ENCODE peak calls at places on chromosomes 2 and 18, in seven cellular contexts. One of them, this sample, is unnamed.

GRCh38 chr2:100161940-100162620 is 19.7 kb upstream of the AFF3 start:
- DNase-seq in IMR-90: no peak
- DNase-seq in mesenchymal stem cell: no peak
- DNase-seq in mesendoderm: no peak
- DNase-seq in H9: no peak
- DNase-seq in trophoblast cell: no peak
- DNase-seq in H1: no peak
- DNase-seq in this sample: no peak

GRCh38 chr18:50614838-50615237 is 55.0 kb downstream of the MAPK4 start:
- DNase-seq in IMR-90: no peak
- DNase-seq in mesenchymal stem cell: no peak
- DNase-seq in mesendoderm: no peak
- DNase-seq in H9: no peak
- DNase-seq in trophoblast cell: peak
- DNase-seq in H1: no peak
- DNase-seq in this sample: no peak

GRCh38 chr2:70926042-70926441 is 9.7 kb upstream of the ATP6V1B1 start:
- DNase-seq in IMR-90: no peak
- DNase-seq in mesenchymal stem cell: no peak
- DNase-seq in mesendoderm: no peak
- DNase-seq in H9: peak
- DNase-seq in trophoblast cell: no peak
- DNase-seq in H1: no peak
- DNase-seq in this sample: no peak

GRCh38 chr2:167771628-167772027 is 475.8 kb downstream of the STK39 start:
- DNase-seq in IMR-90: no peak
- DNase-seq in mesenchymal stem cell: no peak
- DNase-seq in mesendoderm: no peak
- DNase-seq in H9: no peak
- DNase-seq in trophoblast cell: no peak
- DNase-seq in H1: no peak
- DNase-seq in this sample: no peak

GRCh38 chr18:33579147-33579867 is 1.3 kb downstream of the ASXL3 start:
- DNase-seq in IMR-90: no peak
- DNase-seq in mesenchymal stem cell: no peak
- DNase-seq in mesendoderm: no peak
- DNase-seq in H9: no peak
- DNase-seq in trophoblast cell: no peak
- DNase-seq in H1: no peak
- DNase-seq in this sample: peak

GRCh38 chr18:9475643-9476580 is 599 bp downstream of the RALBP1 start:
- DNase-seq in IMR-90: peak
- DNase-seq in mesenchymal stem cell: peak
- DNase-seq in mesendoderm: peak
- DNase-seq in H9: no peak
- DNase-seq in trophoblast cell: peak
- DNase-seq in H1: no peak
- DNase-seq in this sample: no peak

GRCh38 chr18:6645246-6645645 is 84.3 kb upstream of the ARHGAP28 start:
- DNase-seq in IMR-90: no peak
- DNase-seq in mesenchymal stem cell: no peak
- DNase-seq in mesendoderm: peak
- DNase-seq in H9: no peak
- DNase-seq in trophoblast cell: no peak
- DNase-seq in H1: no peak
- DNase-seq in this sample: no peak

GRCh38 chr2:179234658-179235240 is 29.9 kb downstream of the SESTD1 start:
- DNase-seq in IMR-90: no peak
- DNase-seq in mesenchymal stem cell: no peak
- DNase-seq in mesendoderm: no peak
- DNase-seq in H9: no peak
- DNase-seq in trophoblast cell: no peak
- DNase-seq in H1: no peak
- DNase-seq in this sample: no peak

GRCh38 chr2:200662727-200663126 is 76.9 kb downstream of the AOX1 start:
- DNase-seq in IMR-90: peak
- DNase-seq in mesenchymal stem cell: peak
- DNase-seq in mesendoderm: peak
- DNase-seq in H9: no peak
- DNase-seq in trophoblast cell: peak
- DNase-seq in H1: no peak
- DNase-seq in this sample: no peak

GRCh38 chr2:154614906-154615305 is 83.6 kb upstream of the KCNJ3 start:
- DNase-seq in IMR-90: no peak
- DNase-seq in mesenchymal stem cell: no peak
- DNase-seq in mesendoderm: no peak
- DNase-seq in H9: no peak
- DNase-seq in trophoblast cell: no peak
- DNase-seq in H1: no peak
- DNase-seq in this sample: no peak

GRCh38 chr2:96832751-96833507 is 10.9 kb downstream of the ANKRD23 start:
- DNase-seq in IMR-90: peak
- DNase-seq in mesenchymal stem cell: peak
- DNase-seq in mesendoderm: peak
- DNase-seq in H9: peak
- DNase-seq in trophoblast cell: peak
- DNase-seq in H1: no peak
- DNase-seq in this sample: peak

GRCh38 chr18:61948196-61948800 is 55.5 kb upstream of the RNF152 start:
- DNase-seq in IMR-90: peak
- DNase-seq in mesenchymal stem cell: peak
- DNase-seq in mesendoderm: no peak
- DNase-seq in H9: no peak
- DNase-seq in trophoblast cell: no peak
- DNase-seq in H1: no peak
- DNase-seq in this sample: peak

GRCh38 chr2:20164734-20165242 is 60.1 kb downstream of the SDC1 start:
- DNase-seq in IMR-90: peak
- DNase-seq in mesenchymal stem cell: peak
- DNase-seq in mesendoderm: no peak
- DNase-seq in H9: no peak
- DNase-seq in trophoblast cell: no peak
- DNase-seq in H1: no peak
- DNase-seq in this sample: no peak

GRCh38 chr18:55657572-55658331 is 69.8 kb upstream of the TCF4 start:
- DNase-seq in IMR-90: no peak
- DNase-seq in mesenchymal stem cell: no peak
- DNase-seq in mesendoderm: no peak
- DNase-seq in H9: no peak
- DNase-seq in trophoblast cell: no peak
- DNase-seq in H1: no peak
- DNase-seq in this sample: no peak

GRCh38 chr2:75403991-75404428 is 156.7 kb downstream of the EVA1A start:
- DNase-seq in IMR-90: peak
- DNase-seq in mesenchymal stem cell: peak
- DNase-seq in mesendoderm: peak
- DNase-seq in H9: peak
- DNase-seq in trophoblast cell: peak
- DNase-seq in H1: peak
- DNase-seq in this sample: peak

GRCh38 chr2:96537066-96537733 is 648 bp downstream of the ARID5A start:
- DNase-seq in IMR-90: peak
- DNase-seq in mesenchymal stem cell: peak
- DNase-seq in mesendoderm: peak
- DNase-seq in H9: no peak
- DNase-seq in trophoblast cell: peak
- DNase-seq in H1: no peak
- DNase-seq in this sample: peak

GRCh38 chr2:220533485-220533884 is 906.1 kb downstream of the SLC4A3 start:
- DNase-seq in IMR-90: peak
- DNase-seq in mesenchymal stem cell: peak
- DNase-seq in mesendoderm: peak
- DNase-seq in H9: peak
- DNase-seq in trophoblast cell: peak
- DNase-seq in H1: no peak
- DNase-seq in this sample: no peak

GRCh38 chr2:177328056-177328455 is 63.5 kb upstream of the NFE2L2 start:
- DNase-seq in IMR-90: peak
- DNase-seq in mesenchymal stem cell: no peak
- DNase-seq in mesendoderm: no peak
- DNase-seq in H9: no peak
- DNase-seq in trophoblast cell: peak
- DNase-seq in H1: no peak
- DNase-seq in this sample: no peak

GRCh38 chr2:177327065-177327464 is 62.5 kb upstream of the NFE2L2 start:
- DNase-seq in IMR-90: no peak
- DNase-seq in mesenchymal stem cell: no peak
- DNase-seq in mesendoderm: no peak
- DNase-seq in H9: no peak
- DNase-seq in trophoblast cell: no peak
- DNase-seq in H1: no peak
- DNase-seq in this sample: no peak

GRCh38 chr2:177325554-177325953 is 61.0 kb upstream of the NFE2L2 start:
- DNase-seq in IMR-90: no peak
- DNase-seq in mesenchymal stem cell: peak
- DNase-seq in mesendoderm: no peak
- DNase-seq in H9: no peak
- DNase-seq in trophoblast cell: peak
- DNase-seq in H1: no peak
- DNase-seq in this sample: no peak

GRCh38 chr2:177326005-177326404 is 61.5 kb upstream of the NFE2L2 start:
- DNase-seq in IMR-90: no peak
- DNase-seq in mesenchymal stem cell: peak
- DNase-seq in mesendoderm: no peak
- DNase-seq in H9: no peak
- DNase-seq in trophoblast cell: no peak
- DNase-seq in H1: no peak
- DNase-seq in this sample: no peak

GRCh38 chr2:177326591-177326990 is 62.1 kb upstream of the NFE2L2 start:
- DNase-seq in IMR-90: no peak
- DNase-seq in mesenchymal stem cell: no peak
- DNase-seq in mesendoderm: no peak
- DNase-seq in H9: no peak
- DNase-seq in trophoblast cell: peak
- DNase-seq in H1: no peak
- DNase-seq in this sample: no peak
- H2BK5ac ChIP-seq in IMR-90: no peak
- H2BK5ac ChIP-seq in mesenchymal stem cell: no peak
- H2BK5ac ChIP-seq in mesendoderm: no peak
- H2BK5ac ChIP-seq in H9: no peak
- H2BK5ac ChIP-seq in trophoblast cell: no peak
- H2BK5ac ChIP-seq in H1: no peak
- H2BK5ac ChIP-seq in this sample: no peak

GRCh38 chr2:21369787-21370186 is 246.0 kb downstream of the TDRD15 start:
- DNase-seq in IMR-90: no peak
- DNase-seq in mesenchymal stem cell: no peak
- DNase-seq in mesendoderm: no peak
- DNase-seq in H9: no peak
- DNase-seq in trophoblast cell: no peak
- DNase-seq in H1: no peak
- DNase-seq in this sample: no peak

GRCh38 chr2:21367421-21367820 is 243.7 kb downstream of the TDRD15 start:
- DNase-seq in IMR-90: peak
- DNase-seq in mesenchymal stem cell: no peak
- DNase-seq in mesendoderm: peak
- DNase-seq in H9: peak
- DNase-seq in trophoblast cell: no peak
- DNase-seq in H1: peak
- DNase-seq in this sample: no peak

GRCh38 chr2:21371499-21372003 is 247.8 kb downstream of the TDRD15 start:
- DNase-seq in IMR-90: no peak
- DNase-seq in mesenchymal stem cell: no peak
- DNase-seq in mesendoderm: no peak
- DNase-seq in H9: no peak
- DNase-seq in trophoblast cell: no peak
- DNase-seq in H1: no peak
- DNase-seq in this sample: no peak

DNA sequence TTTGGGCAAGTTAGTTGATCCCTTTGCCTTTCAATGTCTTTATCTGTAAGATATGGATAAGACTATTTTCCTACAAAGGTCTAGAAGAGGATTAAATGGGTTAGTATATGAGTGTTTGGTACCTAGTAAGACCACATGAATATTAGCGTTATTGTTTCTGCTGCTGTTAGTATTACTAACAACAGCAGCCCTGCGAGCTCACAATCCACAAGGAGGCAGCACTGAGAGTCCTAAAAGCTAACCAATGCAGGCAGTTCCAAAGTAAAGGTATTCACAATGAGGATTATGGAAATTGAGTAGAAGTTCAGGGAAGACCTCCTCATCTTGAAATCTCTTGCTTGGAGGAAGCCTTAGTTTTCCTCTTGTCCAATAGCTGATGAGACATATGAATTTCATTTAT is 248.9 kb downstream of the TDRD15 start:
- DNase-seq in IMR-90: peak
- DNase-seq in mesenchymal stem cell: peak
- DNase-seq in mesendoderm: peak
- DNase-seq in H9: peak
- DNase-seq in trophoblast cell: peak
- DNase-seq in H1: no peak
- DNase-seq in this sample: no peak
- H2BK5ac ChIP-seq in IMR-90: no peak
- H2BK5ac ChIP-seq in mesenchymal stem cell: no peak
- H2BK5ac ChIP-seq in mesendoderm: no peak
- H2BK5ac ChIP-seq in H9: no peak
- H2BK5ac ChIP-seq in trophoblast cell: no peak
- H2BK5ac ChIP-seq in H1: no peak
- H2BK5ac ChIP-seq in this sample: no peak

DNA sequence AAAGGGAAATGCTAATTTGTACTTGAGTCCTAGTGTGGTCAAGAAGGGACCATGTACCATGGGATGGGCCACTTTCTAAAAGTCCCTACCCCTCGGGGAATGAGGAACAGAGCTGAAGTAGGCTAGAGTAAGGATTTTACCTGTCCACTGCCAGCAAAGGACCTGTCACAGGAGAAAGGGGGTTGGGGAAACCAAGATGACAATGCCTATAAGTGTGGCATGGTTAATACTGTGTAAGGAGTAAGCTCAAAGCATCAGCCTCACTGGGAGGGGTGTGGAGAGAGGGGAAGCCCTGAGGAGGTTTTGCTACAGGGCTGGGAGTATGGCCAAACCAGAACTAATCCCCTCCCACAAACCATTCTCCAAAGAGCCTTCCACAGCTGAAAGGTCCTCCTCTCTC is 15.8 kb downstream of the GKN2 start:
- DNase-seq in IMR-90: peak
- DNase-seq in mesenchymal stem cell: no peak
- DNase-seq in mesendoderm: no peak
- DNase-seq in H9: no peak
- DNase-seq in trophoblast cell: no peak
- DNase-seq in H1: no peak
- DNase-seq in this sample: no peak
- H2BK5ac ChIP-seq in IMR-90: peak
- H2BK5ac ChIP-seq in mesenchymal stem cell: no peak
- H2BK5ac ChIP-seq in mesendoderm: no peak
- H2BK5ac ChIP-seq in H9: no peak
- H2BK5ac ChIP-seq in trophoblast cell: no peak
- H2BK5ac ChIP-seq in H1: no peak
- H2BK5ac ChIP-seq in this sample: no peak

GRCh38 chr2:162915858-162916257 is 77.3 kb upstream of the KCNH7 start:
- DNase-seq in IMR-90: no peak
- DNase-seq in mesenchymal stem cell: no peak
- DNase-seq in mesendoderm: no peak
- DNase-seq in H9: no peak
- DNase-seq in trophoblast cell: peak
- DNase-seq in H1: no peak
- DNase-seq in this sample: no peak
- H2BK5ac ChIP-seq in IMR-90: no peak
- H2BK5ac ChIP-seq in mesenchymal stem cell: no peak
- H2BK5ac ChIP-seq in mesendoderm: no peak
- H2BK5ac ChIP-seq in H9: no peak
- H2BK5ac ChIP-seq in trophoblast cell: no peak
- H2BK5ac ChIP-seq in H1: no peak
- H2BK5ac ChIP-seq in this sample: no peak

This sample was measured in neuronal stem cell.